ENCODE peak calls at places on chromosomes 16 and 17, in four cellular contexts. Y is Peyer's patch, B is breast epithelium, G is fibroblast of pulmonary artery. W is an unnamed sample.

GRCh38 chr16:3274490-3274889 is 8.8 kb upstream of the ZNF263 start:
- DNase-seq in Y (peak; percentile 7), B (no peak), G (no peak), W (no peak)

GRCh38 chr17:57420674-57421392 is 164.5 kb downstream of the MSI2 start:
- DNase-seq in Y (peak; percentile 56), B (no peak), G (no peak), W (peak; percentile 27)

GRCh38 chr17:40443196-40443987 is at the start of gene IGFBP4:
- DNase-seq in Y (peak; percentile 89), B (peak; percentile 70), G (peak; percentile 74), W (peak; percentile 63)

GRCh38 chr16:1712791-1713261 is 6.8 kb downstream of the MAPK8IP3 start:
- DNase-seq in Y (no peak), B (no peak), G (no peak), W (peak; percentile 38)

GRCh38 chr16:9102379-9102778 is 10.9 kb downstream of the HAPSTR1 start:
- DNase-seq in Y (no peak), B (peak; percentile 61), G (peak; percentile 80), W (peak; percentile 90)

GRCh38 chr16:72210571-72210970 is 38.6 kb upstream of the PMFBP1 start:
- DNase-seq in Y (no peak), B (no peak), G (no peak), W (no peak)

GRCh38 chr17:79019631-79020584 is 4.1 kb upstream of the C1QTNF1 start:
- DNase-seq in Y (peak; percentile 87), B (no peak), G (peak; percentile 91), W (peak; percentile 87)

GRCh38 chr16:48133455-48134226 is 22.2 kb downstream of the ABCC12 start:
- DNase-seq in Y (peak; percentile 22), B (no peak), G (no peak), W (no peak)

GRCh38 chr16:10367616-10368188 is 18.2 kb upstream of the ATF7IP2 start:
- DNase-seq in Y (no peak), B (no peak), G (no peak), W (no peak)

GRCh38 chr17:80845863-80846671 is 145.6 kb upstream of the CHMP6 start:
- DNase-seq in Y (peak; percentile 55), B (no peak), G (no peak), W (no peak)

GRCh38 chr17:28545787-28546415 is 6.5 kb downstream of the UNC119 start:
- DNase-seq in Y (no peak), B (no peak), G (no peak), W (no peak)

GRCh38 chr16:6828690-6829089 is 504.0 kb upstream of the RBFOX1 start:
- DNase-seq in Y (no peak), B (no peak), G (no peak), W (no peak)

GRCh38 chr17:77110006-77110374 is 30.8 kb upstream of the SEC14L1 start:
- DNase-seq in Y (no peak), B (peak; percentile 55), G (peak; percentile 97), W (no peak)

GRCh38 chr17:57539528-57540301 is 205.4 kb downstream of the CCDC182 start:
- DNase-seq in Y (no peak), B (no peak), G (no peak), W (no peak)

GRCh38 chr17:69669441-69670178 is 255.1 kb downstream of the MAP2K6 start:
- DNase-seq in Y (no peak), B (no peak), G (no peak), W (no peak)

GRCh38 chr16:70777496-70777895 is 23.5 kb downstream of the VAC14 start:
- DNase-seq in Y (no peak), B (no peak), G (no peak), W (no peak)

GRCh38 chr16:87764600-87765472 is 950 bp downstream of the KLHDC4 start:
- DNase-seq in Y (no peak), B (no peak), G (no peak), W (no peak)

GRCh38 chr17:77842148-77842905 is 116.2 kb upstream of the TNRC6C start:
- DNase-seq in Y (no peak), B (no peak), G (peak; percentile 32), W (peak; percentile 52)

GRCh38 chr16:69327585-69328310 is 2.6 kb downstream of the PDF start:
- DNase-seq in Y (no peak), B (no peak), G (no peak), W (no peak)

GRCh38 chr16:46947900-46948547 is 25.4 kb downstream of the DNAJA2 start:
- DNase-seq in Y (peak; percentile 38), B (no peak), G (peak; percentile 67), W (peak; percentile 49)

GRCh38 chr17:1928976-1929375 is 96.2 kb downstream of the RTN4RL1 start:
- DNase-seq in Y (no peak), B (no peak), G (no peak), W (no peak)

GRCh38 chr16:69326172-69326873 is 4.1 kb downstream of the PDF start:
- DNase-seq in Y (peak; percentile 82), B (no peak), G (no peak), W (peak; percentile 20)

GRCh38 chr17:16178836-16179235 is 36.5 kb downstream of the NCOR1 start:
- DNase-seq in Y (no peak), B (no peak), G (no peak), W (peak; percentile 66)

GRCh38 chr17:2051388-2052237 is 3.3 kb upstream of the HIC1 start:
- DNase-seq in Y (no peak), B (no peak), G (no peak), W (no peak)

GRCh38 chr16:65875362-65876199 is 490.9 kb upstream of the CDH5 start:
- DNase-seq in Y (no peak), B (no peak), G (peak; percentile 8), W (peak; percentile 12)

GRCh38 chr16:22874394-22874793 is 60.4 kb downstream of the HS3ST2 start:
- DNase-seq in Y (no peak), B (no peak), G (no peak), W (no peak)

GRCh38 chr17:73396429-73397277 is 84.9 kb upstream of the CDC42EP4 start:
- DNase-seq in Y (no peak), B (no peak), G (no peak), W (no peak)

GRCh38 chr16:88772871-88773811 is 11.9 kb downstream of the PIEZO1 start:
- DNase-seq in Y (no peak), B (peak; percentile 55), G (peak; percentile 78), W (peak; percentile 93)

GRCh38 chr16:51442140-51442539 is 291.1 kb upstream of the SALL1 start:
- DNase-seq in Y (no peak), B (no peak), G (no peak), W (no peak)

GRCh38 chr17:58504826-58505351 is 9.5 kb downstream of the MTMR4 start:
- DNase-seq in Y (peak; percentile 73), B (no peak), G (no peak), W (no peak)

GRCh38 chr16:2339521-2340484 is 725 bp downstream of the ABCA3 start:
- DNase-seq in Y (peak; percentile 61), B (no peak), G (no peak), W (no peak)

GRCh38 chr16:62079236-62079635 is 43.0 kb upstream of the CDH8 start:
- DNase-seq in Y (no peak), B (no peak), G (no peak), W (no peak)

GRCh38 chr17:39187152-39187830 is 10.2 kb downstream of the CACNB1 start:
- DNase-seq in Y (no peak), B (no peak), G (no peak), W (no peak)

GRCh38 chr17:39225308-39225973 is at the start of gene STAC2:
- DNase-seq in Y (no peak), B (no peak), G (no peak), W (no peak)

DNA sequence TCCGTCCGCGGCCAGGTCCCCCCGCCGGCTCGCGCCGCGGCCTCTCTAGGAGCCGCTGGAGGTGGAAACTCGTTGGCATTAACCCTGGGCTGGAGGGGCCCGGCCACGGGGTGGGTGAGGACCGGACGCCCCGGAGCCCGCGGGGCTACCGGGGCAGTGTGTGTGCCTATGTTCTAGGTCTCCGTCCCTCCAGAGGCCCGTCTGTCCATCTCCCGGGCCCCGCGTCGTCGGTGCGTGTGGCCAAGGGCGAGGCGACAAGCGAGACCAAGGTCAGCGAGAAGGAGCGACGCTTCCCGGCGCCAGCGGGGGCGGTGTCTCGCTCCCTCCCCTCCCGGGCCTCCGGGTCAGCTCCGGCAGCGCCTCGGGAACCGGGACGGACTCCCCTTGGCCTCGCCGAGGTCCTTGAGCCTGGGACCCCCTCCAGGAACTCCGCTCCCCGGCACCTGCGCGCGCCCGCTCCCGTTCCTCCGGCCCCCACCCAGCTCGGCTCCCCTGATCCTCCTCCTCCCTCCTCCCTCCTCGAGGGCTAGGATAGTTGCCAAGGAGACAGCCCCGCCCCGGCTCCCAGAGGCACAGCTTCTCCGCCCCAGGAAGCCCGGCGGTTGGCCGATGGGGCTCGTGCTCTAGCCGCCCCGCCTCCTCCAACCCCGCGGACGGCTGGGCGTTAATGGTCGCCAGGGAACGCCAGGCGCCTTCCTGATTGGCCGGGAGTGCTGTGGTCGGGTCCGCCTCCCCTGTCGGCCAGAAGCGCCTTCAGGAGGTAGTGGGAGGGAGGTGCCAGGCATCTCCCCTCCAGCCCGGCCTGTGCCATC is 663 bp upstream of the ZNF768 start:
- DNase-seq in Y (peak; percentile 99), B (peak; percentile 98), G (peak; percentile 98), W (peak; percentile 95)
- TF ChIP-seq CTCF in Y (peak; percentile 52), B (peak; percentile 53), G (peak; percentile 28), W (no peak)

GRCh38 chr17:37413875-37414519 is 7.3 kb downstream of the TADA2A start:
- DNase-seq in Y (no peak), B (no peak), G (no peak), W (peak; percentile 25)
- TF ChIP-seq CTCF in Y (no peak), B (no peak), G (peak; percentile 40), W (peak; percentile 39)

GRCh38 chr17:42674755-42675347 is 1.9 kb downstream of the PLEKHH3 start:
- DNase-seq in Y (no peak), B (no peak), G (no peak), W (no peak)

GRCh38 chr17:42672038-42672437 is 4.8 kb downstream of the PLEKHH3 start:
- DNase-seq in Y (no peak), B (no peak), G (no peak), W (no peak)

GRCh38 chr17:42675348-42675983 is 1.3 kb downstream of the PLEKHH3 start:
- DNase-seq in Y (no peak), B (no peak), G (no peak), W (no peak)

GRCh38 chr17:42673885-42674754 is 2.7 kb downstream of the PLEKHH3 start:
- DNase-seq in Y (peak; percentile 66), B (no peak), G (peak; percentile 77), W (peak; percentile 66)

DNA sequence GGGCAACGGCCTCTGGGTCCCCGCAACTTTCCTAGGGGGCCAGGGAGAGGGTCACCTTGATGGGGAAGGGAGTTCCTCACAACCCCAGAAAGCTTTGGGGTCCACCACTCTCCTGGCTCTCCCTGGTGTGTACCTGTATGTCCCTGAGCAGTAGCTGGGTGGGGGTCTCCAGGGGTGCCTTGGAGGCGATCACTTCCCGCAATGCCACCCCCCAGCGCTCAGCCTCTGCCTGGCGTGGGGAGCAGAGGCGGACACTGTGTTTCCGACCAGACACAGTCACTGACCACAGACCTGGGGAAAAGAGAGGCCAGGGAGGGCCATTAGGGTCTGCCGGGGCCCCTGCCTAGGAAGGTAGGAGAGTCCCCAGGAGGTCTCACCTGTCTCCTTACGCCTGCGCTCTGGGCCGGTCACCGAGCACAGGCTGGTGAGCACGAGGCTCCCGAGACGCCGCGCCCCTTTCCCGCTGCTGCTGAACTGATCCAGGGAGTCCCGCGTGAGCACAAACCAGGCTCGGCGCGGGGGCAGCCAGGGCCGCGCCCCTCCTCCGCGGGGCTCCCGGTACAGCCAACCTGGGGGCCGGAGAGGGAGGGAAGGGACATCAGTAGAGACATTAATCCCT is 3.4 kb downstream of the PLEKHH3 start:
- DNase-seq in Y (no peak), B (no peak), G (no peak), W (no peak)
- TF ChIP-seq CTCF in Y (no peak), B (no peak), G (no peak), W (no peak)

GRCh38 chr16:30082545-30083090 is 6.8 kb downstream of the PPP4C start:
- DNase-seq in Y (no peak), B (no peak), G (no peak), W (no peak)
- TF ChIP-seq CTCF in Y (no peak), B (no peak), G (peak; percentile 14), W (no peak)